ENCODE peak calls at places on chromosomes 3 and 15, in four cellular contexts. B is vagina; O is hepatocyte; D is CD4-positive, alpha-beta memory T cell. U is an unnamed sample.

GRCh38 chr3:133996996-133997395 is 32.7 kb downstream of the SLCO2A1 start:
- DNase-seq in O (no peak), B (no peak), D (no peak), U (no peak)

GRCh38 chr3:100263583-100263982 is 2.8 kb downstream of the TBC1D23 start:
- DNase-seq in B (no peak), O (peak; percentile 12), D (no peak), U (no peak)

GRCh38 chr3:114260152-114260551 is 22.8 kb upstream of the ZNF80 start:
- DNase-seq in O (no peak), B (no peak), D (no peak), U (no peak)

GRCh38 chr15:80856809-80857377 is 77.7 kb downstream of the CEMIP start:
- DNase-seq in O (no peak), B (no peak), D (no peak), U (peak; percentile 85)

GRCh38 chr3:151015762-151016161 is 43.2 kb upstream of the CLRN1 start:
- DNase-seq in B (no peak), O (no peak), D (no peak), U (no peak)

GRCh38 chr15:63449711-63450110 is 54.7 kb upstream of the USP3 start:
- DNase-seq in D (no peak), B (no peak), O (peak; percentile 47), U (peak; percentile 32)

GRCh38 chr3:170839518-170840100 is 30.4 kb downstream of the RPL22L1 start:
- DNase-seq in O (no peak), B (no peak), D (no peak), U (no peak)

GRCh38 chr3:188491276-188491687 is 337.3 kb downstream of the LPP start:
- DNase-seq in D (no peak), B (no peak), O (no peak), U (no peak)

DNA sequence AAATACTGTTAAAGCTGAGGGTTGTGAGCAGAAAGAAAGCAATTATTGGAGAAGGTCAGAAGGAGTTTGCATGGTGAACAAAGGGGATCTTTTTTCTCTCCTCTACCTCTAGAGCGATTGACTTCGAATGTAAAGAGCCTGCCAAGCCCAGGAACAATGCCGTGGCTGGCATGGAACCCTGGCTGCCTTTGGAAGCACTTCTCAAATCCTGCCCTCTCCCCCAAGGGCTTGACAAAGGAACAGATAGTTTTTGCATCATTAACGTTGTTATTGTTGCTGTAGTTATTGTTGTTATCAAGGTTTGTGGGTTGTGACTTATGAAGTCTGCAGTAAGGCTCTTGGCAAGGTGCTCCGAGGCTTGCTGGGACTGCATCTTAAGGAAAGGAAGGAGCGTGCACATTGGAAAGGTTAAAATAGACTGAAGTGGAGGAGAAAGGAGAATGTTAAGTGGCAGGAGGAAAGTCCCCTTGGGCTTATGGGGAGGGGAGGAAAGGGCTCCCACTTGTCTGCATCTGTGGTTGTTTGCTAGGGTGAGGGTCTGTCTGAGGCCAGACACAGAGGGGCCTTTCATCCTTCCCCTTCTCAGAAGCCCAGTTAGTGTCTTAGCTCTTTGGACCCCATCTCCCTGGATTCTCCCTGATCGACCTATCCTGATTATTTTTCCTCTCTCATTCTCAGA is 16.8 kb downstream of the PDIA5 start:
- DNase-seq in D (no peak), O (no peak), B (no peak), U (no peak)
- H3K27ac ChIP-seq in D (no peak overlapping the region), O (peak overlapping the region; percentile 80), B (no peak overlapping the region), U (peak overlapping the region; percentile 17)

GRCh38 chr3:24387000-24387399 is 107.7 kb downstream of the THRB start:
- DNase-seq in D (no peak), O (no peak), B (no peak), U (peak; percentile 28)

GRCh38 chr3:24387493-24387892 is 107.2 kb downstream of the THRB start:
- DNase-seq in D (no peak), O (no peak), B (no peak), U (no peak)

GRCh38 chr3:24389108-24390090 is 105.3 kb downstream of the THRB start:
- DNase-seq in B (no peak), O (no peak), D (no peak), U (no peak)

GRCh38 chr3:24388611-24389010 is 106.0 kb downstream of the THRB start:
- DNase-seq in O (no peak), B (no peak), D (no peak), U (no peak)

GRCh38 chr3:24388159-24388558 is 106.5 kb downstream of the THRB start:
- DNase-seq in B (no peak), O (no peak), D (no peak), U (no peak)
- H3K4me1 ChIP-seq in B (peaks cover 39% of the 10 kb centered on the region), O (peaks cover 27% of the 10 kb centered on the region), D (no peaks in the 10 kb centered on the region), U (no peaks in the 10 kb centered on the region)

DNA sequence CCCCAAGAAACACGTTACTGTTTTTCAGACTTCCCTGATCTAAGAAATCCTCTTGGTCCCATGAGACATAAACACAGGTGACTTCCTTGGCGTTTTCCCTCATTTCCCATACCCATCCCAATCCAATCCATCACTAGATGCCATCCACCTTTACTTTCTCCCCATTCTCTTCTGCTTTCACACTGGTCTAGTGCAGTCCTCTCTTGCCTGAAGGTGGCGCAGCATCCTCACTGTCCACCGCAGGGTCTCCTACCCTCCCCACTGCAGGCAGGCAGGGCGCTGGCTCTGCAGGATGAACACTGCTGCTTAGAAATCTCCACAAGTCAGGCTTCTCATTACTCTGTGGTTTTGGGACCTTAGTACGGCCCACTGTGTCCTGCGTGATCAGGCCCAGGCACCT is 58.2 kb downstream of the RAB7A start:
- DNase-seq in B (no peak), D (peak; percentile 43), O (peak; percentile 39), U (no peak)
- H3K27ac ChIP-seq in B (no peak overlapping the region), D (no peak overlapping the region), O (no peak overlapping the region), U (no peak overlapping the region)

GRCh38 chr3:182785756-182786155 is 7.5 kb upstream of the ATP11B start:
- DNase-seq in O (no peak), B (no peak), D (no peak), U (no peak)
- H3K4me1 ChIP-seq in O (no peaks in the 10 kb centered on the region), B (no peaks in the 10 kb centered on the region), D (no peaks in the 10 kb centered on the region), U (no peaks in the 10 kb centered on the region)

GRCh38 chr3:197598404-197598980 is 42.7 kb upstream of the BDH1 start:
- DNase-seq in O (no peak), B (no peak), D (no peak), U (peak; percentile 20)

GRCh38 chr3:197593046-197593380 is 37.2 kb upstream of the BDH1 start:
- DNase-seq in D (no peak), B (no peak), O (no peak), U (no peak)

GRCh38 chr3:197592361-197593045 is 36.7 kb upstream of the BDH1 start:
- DNase-seq in B (no peak), O (no peak), D (no peak), U (no peak)

GRCh38 chr3:197597335-197597734 is 41.6 kb upstream of the BDH1 start:
- DNase-seq in D (no peak), B (no peak), O (peak; percentile 50), U (peak; percentile 90)

GRCh38 chr3:197595470-197596185 is 39.9 kb upstream of the BDH1 start:
- DNase-seq in O (no peak), B (no peak), D (no peak), U (peak; percentile 47)
- H3K27ac ChIP-seq in O (no peak overlapping the region), B (no peak overlapping the region), D (no peak overlapping the region), U (no peak overlapping the region)

GRCh38 chr3:147358144-147358992 is 48.0 kb downstream of the ZIC4 start:
- DNase-seq in B (no peak), D (no peak), O (no peak), U (no peak)

GRCh38 chr3:147359177-147360062 is 46.9 kb downstream of the ZIC4 start:
- DNase-seq in B (no peak), O (no peak), D (no peak), U (no peak)

GRCh38 chr3:147364771-147365170 is 41.6 kb downstream of the ZIC4 start:
- DNase-seq in B (no peak), D (no peak), O (no peak), U (no peak)

GRCh38 chr3:147361671-147362420 is 44.5 kb downstream of the ZIC4 start:
- DNase-seq in B (no peak), O (peak; percentile 23), D (no peak), U (peak; percentile 13)

GRCh38 chr3:147360936-147361670 is 45.2 kb downstream of the ZIC4 start:
- DNase-seq in O (peak; percentile 29), D (no peak), B (no peak), U (no peak)
- H3K4me1 ChIP-seq in O (no peaks in the 10 kb centered on the region), D (no peaks in the 10 kb centered on the region), B (no peaks in the 10 kb centered on the region), U (no peaks in the 10 kb centered on the region)

DNA sequence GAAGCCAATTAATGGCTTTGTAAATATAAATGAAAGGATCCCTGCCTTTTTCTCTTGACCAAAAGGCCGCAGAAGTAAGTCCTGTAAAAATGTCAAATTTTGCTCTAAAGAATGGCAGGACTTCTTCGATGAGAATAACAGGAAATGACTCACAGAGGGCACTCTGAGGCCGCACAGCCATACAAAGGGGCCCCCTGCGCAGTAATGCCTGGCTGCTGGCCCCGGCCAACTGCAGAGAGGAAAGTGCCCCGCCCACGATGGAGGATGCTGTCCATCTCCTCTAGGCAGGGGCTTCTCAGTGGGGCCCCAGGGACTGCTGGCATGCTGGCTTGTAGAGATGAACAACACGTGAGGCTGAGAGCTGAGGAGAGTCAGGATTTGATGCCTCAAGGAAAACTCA is 18.1 kb upstream of the SCN10A start:
- DNase-seq in B (no peak), O (peak; percentile 73), D (no peak), U (no peak)
- H3K27ac ChIP-seq in B (no peak overlapping the region), O (peak overlapping the region; percentile 37), D (no peak overlapping the region), U (no peak overlapping the region)

DNA sequence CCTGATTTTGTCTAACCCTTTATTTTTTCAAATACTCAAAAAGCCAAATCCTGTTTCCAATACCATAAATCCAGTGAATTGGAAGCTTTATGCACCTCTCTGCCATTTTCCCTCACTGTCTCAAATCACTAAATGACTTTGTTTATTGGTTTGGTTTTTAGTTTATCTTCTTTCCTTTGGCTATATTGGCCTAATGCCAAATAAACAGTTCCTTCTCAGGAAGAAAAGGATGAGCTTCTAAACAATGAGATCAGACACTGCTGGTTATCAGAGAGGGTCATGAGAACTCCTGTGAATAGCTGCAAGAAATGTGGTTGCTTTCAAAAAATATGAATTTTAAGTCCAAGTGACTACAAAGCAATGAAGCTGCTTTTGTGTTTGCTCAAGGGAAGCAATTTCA is 359.9 kb downstream of the MECOM start:
- DNase-seq in B (no peak), O (no peak), D (no peak), U (no peak)
- H3K4me1 ChIP-seq in B (no peaks in the 10 kb centered on the region), O (no peaks in the 10 kb centered on the region), D (no peaks in the 10 kb centered on the region), U (peaks cover 2% of the 10 kb centered on the region)

U was measured in small intestine.